ENCODE peak calls at places on chromosome 7, in four cellular contexts. One of them, this sample, is unnamed.

GRCh38 chr7:140342732-140343514 is 55.4 kb downstream of the SLC37A3 start:
- DNase-seq in mammary epithelial cell: peak; percentile 6
- DNase-seq in T1000: no peak
- DNase-seq in tibial nerve: no peak
- DNase-seq in this sample: no peak

GRCh38 chr7:41438919-41439882 is 263.7 kb downstream of the INHBA start:
- DNase-seq in mammary epithelial cell: no peak
- DNase-seq in tibial nerve: no peak
- DNase-seq in T1000: no peak
- DNase-seq in this sample: no peak

GRCh38 chr7:3979956-3980643 is 679.0 kb downstream of the SDK1 start:
- DNase-seq in T1000: no peak
- DNase-seq in mammary epithelial cell: no peak
- DNase-seq in tibial nerve: no peak
- DNase-seq in this sample: no peak

GRCh38 chr7:79063019-79063698 is 390.3 kb downstream of the MAGI2 start:
- DNase-seq in mammary epithelial cell: no peak
- DNase-seq in tibial nerve: no peak
- DNase-seq in T1000: no peak
- DNase-seq in this sample: no peak

GRCh38 chr7:156055206-156055822 is 243.1 kb upstream of the SHH start:
- DNase-seq in T1000: no peak
- DNase-seq in tibial nerve: no peak
- DNase-seq in mammary epithelial cell: no peak
- DNase-seq in this sample: no peak

GRCh38 chr7:98178321-98178720 is 32.9 kb upstream of the BHLHA15 start:
- DNase-seq in tibial nerve: no peak
- DNase-seq in mammary epithelial cell: peak; percentile 26
- DNase-seq in T1000: no peak
- DNase-seq in this sample: no peak

GRCh38 chr7:87083865-87084519 is 24.5 kb upstream of the ELAPOR2 start:
- DNase-seq in tibial nerve: no peak
- DNase-seq in mammary epithelial cell: no peak
- DNase-seq in T1000: no peak
- DNase-seq in this sample: no peak

GRCh38 chr7:99938296-99938695 is 8.9 kb upstream of the GJC3 start:
- DNase-seq in T1000: no peak
- DNase-seq in tibial nerve: no peak
- DNase-seq in mammary epithelial cell: no peak
- DNase-seq in this sample: no peak

GRCh38 chr7:158649279-158649678 is 55.3 kb downstream of the NCAPG2 start:
- DNase-seq in mammary epithelial cell: peak; percentile 60
- DNase-seq in tibial nerve: no peak
- DNase-seq in T1000: peak; percentile 34
- DNase-seq in this sample: no peak

GRCh38 chr7:23123465-23123864 is 17.9 kb downstream of the KLHL7 start:
- DNase-seq in tibial nerve: no peak
- DNase-seq in mammary epithelial cell: no peak
- DNase-seq in T1000: no peak
- DNase-seq in this sample: no peak

GRCh38 chr7:116990056-116990455 is 36.8 kb downstream of the ST7 start:
- DNase-seq in tibial nerve: no peak
- DNase-seq in T1000: no peak
- DNase-seq in mammary epithelial cell: peak; percentile 58
- DNase-seq in this sample: no peak

GRCh38 chr7:15057272-15057671 is 154.7 kb upstream of the DGKB start:
- DNase-seq in T1000: no peak
- DNase-seq in mammary epithelial cell: no peak
- DNase-seq in tibial nerve: no peak
- DNase-seq in this sample: no peak

GRCh38 chr7:45159296-45159695 is 1.7 kb downstream of the RAMP3 start:
- DNase-seq in tibial nerve: no peak
- DNase-seq in T1000: no peak
- DNase-seq in mammary epithelial cell: no peak
- DNase-seq in this sample: no peak

GRCh38 chr7:155961241-155962190 is 149.3 kb upstream of the SHH start:
- DNase-seq in mammary epithelial cell: peak; percentile 84
- DNase-seq in tibial nerve: no peak
- DNase-seq in T1000: peak; percentile 6
- DNase-seq in this sample: no peak

GRCh38 chr7:98869001-98869373 is 827 bp downstream of the TMEM130 start:
- DNase-seq in mammary epithelial cell: no peak
- DNase-seq in tibial nerve: no peak
- DNase-seq in T1000: no peak
- DNase-seq in this sample: no peak

GRCh38 chr7:73638921-73639320 is 14.6 kb upstream of the MLXIPL start:
- DNase-seq in T1000: no peak
- DNase-seq in tibial nerve: no peak
- DNase-seq in mammary epithelial cell: no peak
- DNase-seq in this sample: no peak

GRCh38 chr7:23473848-23474097 is 3.5 kb upstream of the IGF2BP3 start:
- DNase-seq in T1000: no peak
- DNase-seq in tibial nerve: no peak
- DNase-seq in mammary epithelial cell: no peak
- DNase-seq in this sample: no peak

GRCh38 chr7:4343272-4344000 is 338.7 kb upstream of the FOXK1 start:
- DNase-seq in tibial nerve: no peak
- DNase-seq in T1000: no peak
- DNase-seq in mammary epithelial cell: no peak
- DNase-seq in this sample: no peak

GRCh38 chr7:55140221-55140980 is 121.6 kb downstream of the EGFR start:
- DNase-seq in T1000: no peak
- DNase-seq in tibial nerve: no peak
- DNase-seq in mammary epithelial cell: peak; percentile 88
- DNase-seq in this sample: peak; percentile 13

GRCh38 chr7:129160161-129160911 is 15.8 kb downstream of the TSPAN33 start:
- DNase-seq in tibial nerve: no peak
- DNase-seq in T1000: no peak
- DNase-seq in mammary epithelial cell: no peak
- DNase-seq in this sample: no peak

GRCh38 chr7:3002631-3003030 is 41.0 kb downstream of the CARD11 start:
- DNase-seq in tibial nerve: no peak
- DNase-seq in mammary epithelial cell: no peak
- DNase-seq in T1000: no peak
- DNase-seq in this sample: no peak

GRCh38 chr7:46319841-46320240 is 398.8 kb upstream of the IGFBP3 start:
- DNase-seq in mammary epithelial cell: peak; percentile 28
- DNase-seq in T1000: no peak
- DNase-seq in tibial nerve: no peak
- DNase-seq in this sample: no peak

GRCh38 chr7:27147211-27148030 is at the start of gene HOXA6:
- DNase-seq in tibial nerve: peak; percentile 68
- DNase-seq in T1000: no peak
- DNase-seq in mammary epithelial cell: peak; percentile 70
- DNase-seq in this sample: no peak

GRCh38 chr7:73612598-73613269 is 11.6 kb downstream of the MLXIPL start:
- DNase-seq in mammary epithelial cell: peak; percentile 58
- DNase-seq in tibial nerve: no peak
- DNase-seq in T1000: no peak
- DNase-seq in this sample: no peak

GRCh38 chr7:134966691-134967090 is 19.6 kb upstream of the AGBL3 start:
- DNase-seq in tibial nerve: no peak
- DNase-seq in mammary epithelial cell: no peak
- DNase-seq in T1000: no peak
- DNase-seq in this sample: no peak

GRCh38 chr7:71096341-71096740 is 35.6 kb upstream of the GALNT17 start:
- DNase-seq in T1000: no peak
- DNase-seq in tibial nerve: no peak
- DNase-seq in mammary epithelial cell: no peak
- DNase-seq in this sample: no peak

GRCh38 chr7:37247881-37248280 is 200.8 kb downstream of the ELMO1 start:
- DNase-seq in T1000: peak; percentile 3
- DNase-seq in mammary epithelial cell: peak; percentile 3
- DNase-seq in tibial nerve: no peak
- DNase-seq in this sample: no peak

GRCh38 chr7:90298145-90299038 is 22.7 kb downstream of the FAM237B start:
- DNase-seq in mammary epithelial cell: peak; percentile 61
- DNase-seq in T1000: no peak
- DNase-seq in tibial nerve: no peak
- DNase-seq in this sample: no peak

GRCh38 chr7:7237201-7237977 is 55.0 kb downstream of the C1GALT1 start:
- DNase-seq in T1000: no peak
- DNase-seq in mammary epithelial cell: no peak
- DNase-seq in tibial nerve: no peak
- DNase-seq in this sample: no peak

GRCh38 chr7:75879771-75880184 is 944 bp downstream of the RHBDD2 start:
- DNase-seq in mammary epithelial cell: no peak
- DNase-seq in T1000: no peak
- DNase-seq in tibial nerve: no peak
- DNase-seq in this sample: no peak

GRCh38 chr7:74061840-74062539 is 21.6 kb upstream of the LIMK1 start:
- DNase-seq in mammary epithelial cell: peak; percentile 84
- DNase-seq in T1000: peak; percentile 35
- DNase-seq in tibial nerve: peak; percentile 58
- DNase-seq in this sample: no peak

GRCh38 chr7:11373546-11374142 is 400.0 kb downstream of the PHF14 start:
- DNase-seq in T1000: no peak
- DNase-seq in mammary epithelial cell: peak; percentile 3
- DNase-seq in tibial nerve: no peak
- DNase-seq in this sample: no peak

GRCh38 chr7:35906191-35906908 is 105.5 kb downstream of the SEPTIN7 start:
- DNase-seq in mammary epithelial cell: peak; percentile 54
- DNase-seq in tibial nerve: no peak
- DNase-seq in T1000: no peak
- DNase-seq in this sample: no peak

GRCh38 chr7:128017880-128018845 is 13.1 kb downstream of the LRRC4 start:
- DNase-seq in mammary epithelial cell: peak; percentile 90
- DNase-seq in T1000: no peak
- DNase-seq in tibial nerve: no peak
- DNase-seq in this sample: no peak

GRCh38 chr7:97576043-97576442 is 155.8 kb upstream of the TAC1 start:
- DNase-seq in mammary epithelial cell: no peak
- DNase-seq in T1000: no peak
- DNase-seq in tibial nerve: no peak
- DNase-seq in this sample: no peak

GRCh38 chr7:32158751-32159360 is 88.6 kb upstream of the PDE1C start:
- DNase-seq in mammary epithelial cell: no peak
- DNase-seq in T1000: no peak
- DNase-seq in tibial nerve: no peak
- DNase-seq in this sample: no peak

GRCh38 chr7:157011333-157012112 is 1.1 kb upstream of the MNX1 start:
- DNase-seq in tibial nerve: no peak
- DNase-seq in T1000: no peak
- DNase-seq in mammary epithelial cell: no peak
- DNase-seq in this sample: no peak

This sample was measured in GM19239.